ENCODE peak calls at places on chromosomes 13 and 19, in four cellular contexts. T is ELR, M is heart right ventricle, K is RWPE1. B is an unnamed sample.
A peak's percentile ranks its signal among the peaks of the same experiment; 100 is the strongest.

GRCh38 chr13:110397445-110397844 is 90.4 kb downstream of the COL4A2 start:
- DNase-seq in M (peak; percentile 33), T (peak; percentile 75), K (no peak), B (no peak)

GRCh38 chr13:24228852-24229458 is 68.4 kb downstream of the SPATA13 start:
- DNase-seq in M (peak; percentile 44), K (peak; percentile 48), T (peak; percentile 78), B (peak; percentile 49)

GRCh38 chr19:6970478-6970877 is 50.8 kb downstream of the MBD3L2B start:
- DNase-seq in T (no peak), K (no peak), M (no peak), B (no peak)

GRCh38 chr13:46675016-46675415 is 121.9 kb downstream of the ESD start:
- DNase-seq in M (no peak), K (no peak), T (no peak), B (no peak)

GRCh38 chr19:38289955-38290354 is 14.1 kb upstream of the C19orf33 start:
- DNase-seq in M (no peak), K (no peak), T (no peak), B (no peak)

GRCh38 chr13:33761744-33762143 is 56.2 kb upstream of the RFC3 start:
- DNase-seq in M (no peak), T (peak; percentile 40), K (peak; percentile 8), B (peak; percentile 78)

GRCh38 chr13:82815791-82816190 is 1066.5 kb downstream of the SLITRK1 start:
- DNase-seq in T (no peak), K (no peak), M (no peak), B (no peak)

GRCh38 chr19:35996777-35997176 is 1.8 kb downstream of the SDHAF1 start:
- DNase-seq in T (no peak), K (no peak), M (no peak), B (no peak)